ENCODE peak calls at places on chromosomes 4 and X, in five cellular contexts. D, E, T, Q and O are unnamed samples.

GRCh38 chrX:20320461-20321159 is 53.9 kb upstream of the RPS6KA3 start:
- DNase-seq in T (peak), D (no peak), Q (no peak), E (peak), O (no peak)

GRCh38 chr4:108881190-108881589 is 118.3 kb upstream of the ETNPPL start:
- DNase-seq in E (no peak), T (no peak), Q (no peak), D (peak), O (peak)

GRCh38 chr4:7581477-7581876 is 146.7 kb upstream of the PSAPL1 start:
- DNase-seq in Q (no peak), T (no peak), E (peak), D (peak), O (peak)

GRCh38 chrX:80808160-80808735 is 1.4 kb downstream of the BRWD3 start:
- DNase-seq in Q (peak), E (peak), D (no peak), T (peak), O (peak)

GRCh38 chrX:13487731-13488505 is 81.5 kb upstream of the EGFL6 start:
- DNase-seq in D (peak), Q (no peak), T (peak), E (peak), O (peak)

GRCh38 chr4:142449771-142450373 is 396.2 kb downstream of the INPP4B start:
- DNase-seq in T (no peak), Q (no peak), E (no peak), D (no peak), O (no peak)

GRCh38 chr4:36187723-36188333 is 56.5 kb downstream of the ARAP2 start:
- DNase-seq in E (no peak), T (no peak), Q (no peak), D (no peak), O (peak)

GRCh38 chrX:15336023-15336413 is 695 bp upstream of the PIGA start:
- DNase-seq in E (peak), T (peak), Q (no peak), D (peak), O (peak)

GRCh38 chr4:129231907-129232626 is 136.1 kb downstream of the C4orf33 start:
- DNase-seq in T (no peak), D (no peak), Q (no peak), E (no peak), O (no peak)